ENCODE peak calls at places on chromosomes 1 and 21, in four cellular contexts. One of them, this sample, is unnamed.
A peak's percentile ranks its signal among the peaks of the same experiment; 100 is the strongest.

GRCh38 chr1:111832521-111833155 is 76.9 kb downstream of the DDX20 start:
- DNase-seq in K562: no peak
- DNase-seq in HepG2: no peak
- DNase-seq in HCT116: no peak
- DNase-seq in this sample: no peak

GRCh38 chr1:76640092-76640491 is 227.2 kb upstream of the ST6GALNAC5 start:
- DNase-seq in HepG2: no peak
- DNase-seq in HCT116: peak; percentile 29
- DNase-seq in K562: no peak
- DNase-seq in this sample: no peak

GRCh38 chr1:213326666-213327317 is 275.8 kb downstream of the RPS6KC1 start:
- DNase-seq in K562: no peak
- DNase-seq in HepG2: no peak
- DNase-seq in HCT116: no peak
- DNase-seq in this sample: no peak

GRCh38 chr1:226526801-226527595 is 21.6 kb upstream of the STUM start:
- DNase-seq in K562: peak; percentile 80
- DNase-seq in HCT116: peak; percentile 35
- DNase-seq in HepG2: peak; percentile 24
- DNase-seq in this sample: no peak

GRCh38 chr1:183490932-183491331 is 18.6 kb downstream of the SMG7 start:
- DNase-seq in K562: no peak
- DNase-seq in HepG2: no peak
- DNase-seq in HCT116: no peak
- DNase-seq in this sample: no peak

GRCh38 chr1:175317795-175318194 is 125.2 kb upstream of the KIAA0040 start:
- DNase-seq in HCT116: no peak
- DNase-seq in K562: no peak
- DNase-seq in HepG2: no peak
- DNase-seq in this sample: no peak

GRCh38 chr1:47871799-47872353 is 125.3 kb downstream of the TRABD2B start:
- DNase-seq in HepG2: peak; percentile 63
- DNase-seq in HCT116: peak; percentile 23
- DNase-seq in K562: no peak
- DNase-seq in this sample: no peak

GRCh38 chr1:95685091-95685490 is 451.1 kb downstream of the RWDD3 start:
- DNase-seq in HCT116: no peak
- DNase-seq in K562: no peak
- DNase-seq in HepG2: no peak
- DNase-seq in this sample: no peak

GRCh38 chr1:94143809-94144176 is 22.8 kb upstream of the ABCA4 start:
- DNase-seq in K562: no peak
- DNase-seq in HCT116: no peak
- DNase-seq in HepG2: peak; percentile 38
- DNase-seq in this sample: no peak

GRCh38 chr1:100164226-100164625 is 13.8 kb downstream of the LRRC39 start:
- DNase-seq in HCT116: no peak
- DNase-seq in HepG2: no peak
- DNase-seq in K562: no peak
- DNase-seq in this sample: no peak

GRCh38 chr21:45548711-45549491 is 6.7 kb upstream of the SLC19A1 start:
- DNase-seq in K562: no peak
- DNase-seq in HCT116: no peak
- DNase-seq in HepG2: no peak
- DNase-seq in this sample: no peak

GRCh38 chr1:194570449-194570848 is 1384.0 kb upstream of the B3GALT2 start:
- DNase-seq in HCT116: no peak
- DNase-seq in K562: no peak
- DNase-seq in HepG2: no peak
- DNase-seq in this sample: no peak

GRCh38 chr1:183932412-183932811 is 105.1 kb downstream of the COLGALT2 start:
- DNase-seq in K562: no peak
- DNase-seq in HCT116: no peak
- DNase-seq in HepG2: no peak
- DNase-seq in this sample: no peak

GRCh38 chr21:32921632-32922230 is 104.0 kb upstream of the OLIG2 start:
- DNase-seq in HepG2: no peak
- DNase-seq in HCT116: peak; percentile 29
- DNase-seq in K562: peak; percentile 42
- DNase-seq in this sample: no peak

GRCh38 chr1:60867782-60868181 is 214.6 kb upstream of the NFIA start:
- DNase-seq in K562: no peak
- DNase-seq in HepG2: no peak
- DNase-seq in HCT116: no peak
- DNase-seq in this sample: no peak

GRCh38 chr1:12438349-12438924 is 179.6 kb downstream of the DHRS3 start:
- DNase-seq in K562: no peak
- DNase-seq in HepG2: no peak
- DNase-seq in HCT116: no peak
- DNase-seq in this sample: no peak

GRCh38 chr1:12437629-12438028 is 180.4 kb downstream of the DHRS3 start:
- DNase-seq in HepG2: peak; percentile 65
- DNase-seq in K562: no peak
- DNase-seq in HCT116: no peak
- DNase-seq in this sample: no peak

GRCh38 chr1:12435639-12436344 is 182.2 kb downstream of the DHRS3 start:
- DNase-seq in K562: no peak
- DNase-seq in HepG2: no peak
- DNase-seq in HCT116: no peak
- DNase-seq in this sample: no peak

GRCh38 chr1:12436345-12436658 is 181.7 kb downstream of the DHRS3 start:
- DNase-seq in K562: no peak
- DNase-seq in HCT116: no peak
- DNase-seq in HepG2: peak; percentile 11
- DNase-seq in this sample: no peak

DNA sequence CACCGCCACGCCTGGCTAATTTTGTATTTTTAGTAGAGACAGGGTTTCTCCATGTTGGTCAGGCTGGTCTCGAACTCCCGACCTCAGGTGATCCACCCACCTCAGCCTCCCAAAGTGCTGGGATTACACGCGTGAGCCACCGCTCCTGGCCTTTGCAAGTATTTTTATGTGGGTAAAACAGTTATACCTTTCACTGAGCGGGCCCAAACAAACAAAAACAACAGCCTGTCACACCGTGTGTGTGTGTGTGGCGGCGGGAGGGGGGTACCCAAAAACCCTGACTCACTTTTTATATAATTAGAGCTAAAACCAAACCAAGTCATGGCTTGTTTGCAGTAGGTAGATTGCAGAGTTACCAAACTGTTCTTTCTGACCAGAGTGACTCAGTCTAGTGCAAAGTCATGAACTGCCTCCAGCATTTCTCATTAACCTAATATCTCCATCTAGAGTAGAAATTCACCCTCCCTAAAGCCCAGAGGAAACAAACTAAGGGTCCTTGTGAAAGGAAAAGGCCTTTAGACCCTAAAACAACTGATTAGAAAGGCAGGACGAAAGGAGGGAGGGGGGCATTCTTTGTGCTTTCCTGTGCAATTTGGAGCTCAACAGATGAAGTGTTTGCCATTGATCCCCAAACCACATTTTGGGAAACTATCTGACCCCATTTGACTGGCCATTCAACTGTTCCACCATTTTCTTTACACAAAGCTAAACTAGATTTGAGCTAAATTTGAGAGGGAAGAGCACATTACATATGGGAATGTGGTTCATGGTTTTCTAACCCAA is 181.0 kb downstream of the DHRS3 start:
- DNase-seq in HCT116: no peak
- DNase-seq in K562: peak; percentile 54
- DNase-seq in HepG2: peak; percentile 69
- DNase-seq in this sample: no peak
- TF ChIP-seq TCF7L2 in HCT116: no peak
- TF ChIP-seq TCF7L2 in K562: no peak
- TF ChIP-seq TCF7L2 in HepG2: no peak
- TF ChIP-seq TCF7L2 in this sample: no peak

GRCh38 chr1:229984310-229984991 is 82.6 kb upstream of the GALNT2 start:
- DNase-seq in K562: no peak
- DNase-seq in HCT116: no peak
- DNase-seq in HepG2: peak; percentile 37
- DNase-seq in this sample: no peak
- TF ChIP-seq CTCF in K562: peak; percentile 39
- TF ChIP-seq CTCF in HCT116: no peak
- TF ChIP-seq CTCF in HepG2: peak; percentile 80
- TF ChIP-seq CTCF in this sample: no peak

GRCh38 chr1:248782311-248782887 is 26.8 kb upstream of the LYPD8 start:
- DNase-seq in HCT116: no peak
- DNase-seq in K562: no peak
- DNase-seq in HepG2: no peak
- DNase-seq in this sample: no peak
- H3K9me3 ChIP-seq in HCT116: no peaks in the 10 kb centered on the region
- H3K9me3 ChIP-seq in K562: no peaks in the 10 kb centered on the region
- H3K9me3 ChIP-seq in HepG2: peaks cover 8% of the 10 kb centered on the region
- H3K9me3 ChIP-seq in this sample: no peaks in the 10 kb centered on the region

DNA sequence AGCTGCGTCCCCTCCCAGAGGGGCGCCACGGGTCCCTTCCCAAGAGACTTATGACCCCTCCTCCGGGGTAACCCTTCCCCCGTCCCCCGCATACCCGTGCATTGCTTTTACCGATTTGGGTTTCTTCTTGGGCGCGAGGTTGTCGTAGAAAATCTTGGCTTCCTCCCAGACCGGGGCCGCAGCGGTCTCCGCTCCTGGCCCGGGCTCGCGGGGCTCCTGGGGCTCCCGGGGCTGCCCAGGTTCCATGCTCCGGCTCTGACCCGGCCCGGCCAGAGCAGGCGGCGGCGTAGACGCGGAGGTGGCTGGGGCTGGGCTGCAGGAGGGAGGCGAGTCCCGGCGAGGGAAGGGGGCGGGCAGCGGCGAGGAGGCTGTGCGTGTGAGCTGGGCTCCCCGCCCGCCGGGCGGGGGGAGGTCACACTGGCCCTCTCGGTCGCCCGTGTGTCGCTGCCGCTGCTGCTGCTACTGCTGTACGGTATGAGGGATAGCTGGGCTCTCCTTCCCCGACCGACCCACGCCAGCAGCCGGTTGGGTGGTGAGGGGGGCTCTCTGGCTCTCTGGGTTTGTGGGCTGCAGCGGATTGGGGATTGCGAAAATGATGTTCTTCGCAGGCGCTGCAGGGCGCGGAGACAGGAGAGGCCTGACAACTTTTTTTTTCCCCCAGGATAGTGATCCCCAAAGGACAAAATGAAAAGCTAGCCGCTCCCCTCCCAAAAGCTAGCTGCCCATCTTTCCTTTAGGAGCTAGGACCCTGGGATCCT is at the start of gene NT5C1A:
- DNase-seq in HepG2: no peak
- DNase-seq in K562: peak; percentile 43
- DNase-seq in HCT116: no peak
- DNase-seq in this sample: no peak
- TF ChIP-seq TCF7L2 in HepG2: no peak
- TF ChIP-seq TCF7L2 in K562: no peak
- TF ChIP-seq TCF7L2 in HCT116: no peak
- TF ChIP-seq TCF7L2 in this sample: no peak

DNA sequence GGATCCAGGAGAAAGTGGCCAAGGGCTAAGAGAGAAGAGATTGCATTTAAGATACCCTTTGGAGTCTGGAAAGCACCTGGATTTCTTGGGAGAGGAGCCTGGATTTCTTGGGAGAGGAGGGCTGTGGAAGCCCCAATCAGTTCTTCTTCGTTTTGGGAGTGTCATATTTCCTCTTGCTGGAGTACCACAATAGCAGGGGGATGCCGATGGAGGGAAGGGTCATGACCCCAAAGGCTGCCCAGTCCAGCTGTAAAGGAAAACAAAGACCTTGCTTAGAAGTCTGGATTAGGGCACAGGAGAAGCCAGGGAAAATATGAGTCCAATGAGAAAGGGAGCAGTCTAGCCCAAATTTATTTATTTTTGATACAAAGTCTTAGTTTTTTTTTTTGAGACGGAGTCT is 11.3 kb downstream of the SSR2 start:
- DNase-seq in HepG2: no peak
- DNase-seq in K562: no peak
- DNase-seq in HCT116: no peak
- DNase-seq in this sample: no peak
- TF ChIP-seq CTCF in HepG2: no peak
- TF ChIP-seq CTCF in K562: no peak
- TF ChIP-seq CTCF in HCT116: no peak
- TF ChIP-seq CTCF in this sample: no peak

DNA sequence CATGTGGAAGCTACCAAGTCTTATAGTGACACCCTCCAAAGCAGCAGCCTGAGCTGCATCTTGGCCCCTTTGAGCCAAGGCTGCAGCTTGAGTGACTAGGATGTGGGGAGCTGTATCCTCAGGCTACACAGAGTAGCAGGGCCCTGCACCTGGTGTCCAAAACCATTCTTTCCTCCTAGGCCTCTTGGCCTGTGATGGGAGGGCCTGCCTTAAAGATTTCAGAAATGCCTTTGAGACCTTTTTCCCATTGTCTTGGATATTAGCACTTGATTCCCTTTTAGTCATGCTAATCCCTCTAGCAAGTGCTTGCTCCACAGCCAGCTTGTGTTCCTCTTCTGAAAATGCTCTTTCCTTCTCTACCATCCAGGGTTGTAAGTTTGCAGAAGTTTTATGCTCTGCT is 21.7 kb upstream of the KIRREL1 start:
- DNase-seq in HepG2: no peak
- DNase-seq in K562: no peak
- DNase-seq in HCT116: no peak
- DNase-seq in this sample: no peak
- H3K9me3 ChIP-seq in HepG2: peaks cover 4% of the 10 kb centered on the region
- H3K9me3 ChIP-seq in K562: no peaks in the 10 kb centered on the region
- H3K9me3 ChIP-seq in HCT116: no peaks in the 10 kb centered on the region
- H3K9me3 ChIP-seq in this sample: no peaks in the 10 kb centered on the region